ENCODE peak calls at places on chromosome 14, in four cellular contexts. One of them, this sample, is unnamed.

GRCh38 chr14:66401447-66402095 is 84.6 kb upstream of the CCDC196 start:
- DNase-seq in T-helper 1 cell: no peak
- DNase-seq in progenitor cell of endocrine pancreas: no peak
- DNase-seq in AG10803: no peak
- DNase-seq in this sample: no peak

GRCh38 chr14:50366115-50366514 is 30.6 kb downstream of the CDKL1 start:
- DNase-seq in AG10803: no peak
- DNase-seq in progenitor cell of endocrine pancreas: no peak
- DNase-seq in T-helper 1 cell: no peak
- DNase-seq in this sample: no peak

GRCh38 chr14:80974338-80975078 is 19.1 kb downstream of the TSHR start:
- DNase-seq in progenitor cell of endocrine pancreas: no peak
- DNase-seq in T-helper 1 cell: no peak
- DNase-seq in AG10803: peak; percentile 92
- DNase-seq in this sample: no peak

GRCh38 chr14:55661029-55661428 is 81.0 kb downstream of the KTN1 start:
- DNase-seq in progenitor cell of endocrine pancreas: no peak
- DNase-seq in T-helper 1 cell: no peak
- DNase-seq in AG10803: no peak
- DNase-seq in this sample: no peak

GRCh38 chr14:24432259-24433131 is 2.7 kb downstream of the KHNYN start:
- DNase-seq in AG10803: no peak
- DNase-seq in progenitor cell of endocrine pancreas: no peak
- DNase-seq in T-helper 1 cell: no peak
- DNase-seq in this sample: no peak

GRCh38 chr14:89866458-89866857 is 88.1 kb downstream of the EFCAB11 start:
- DNase-seq in AG10803: no peak
- DNase-seq in T-helper 1 cell: no peak
- DNase-seq in progenitor cell of endocrine pancreas: no peak
- DNase-seq in this sample: peak; percentile 55

GRCh38 chr14:100105357-100106169 is 40.3 kb downstream of the EVL start:
- DNase-seq in AG10803: no peak
- DNase-seq in T-helper 1 cell: no peak
- DNase-seq in progenitor cell of endocrine pancreas: no peak
- DNase-seq in this sample: no peak

GRCh38 chr14:28609228-28609828 is 157.3 kb upstream of the FOXG1 start:
- DNase-seq in T-helper 1 cell: no peak
- DNase-seq in AG10803: peak; percentile 0
- DNase-seq in progenitor cell of endocrine pancreas: peak; percentile 53
- DNase-seq in this sample: peak; percentile 33

GRCh38 chr14:102824832-102825231 is 47.6 kb downstream of the TRAF3 start:
- DNase-seq in AG10803: peak; percentile 39
- DNase-seq in T-helper 1 cell: no peak
- DNase-seq in progenitor cell of endocrine pancreas: no peak
- DNase-seq in this sample: peak; percentile 82

GRCh38 chr14:68786491-68787234 is 6.2 kb downstream of the ZFP36L1 start:
- DNase-seq in progenitor cell of endocrine pancreas: no peak
- DNase-seq in AG10803: peak; percentile 92
- DNase-seq in T-helper 1 cell: no peak
- DNase-seq in this sample: peak; percentile 98

GRCh38 chr14:104665092-104665662 is 24.2 kb upstream of the INF2 start:
- DNase-seq in progenitor cell of endocrine pancreas: no peak
- DNase-seq in T-helper 1 cell: no peak
- DNase-seq in AG10803: no peak
- DNase-seq in this sample: no peak

GRCh38 chr14:99080306-99080705 is 191.7 kb downstream of the BCL11B start:
- DNase-seq in T-helper 1 cell: no peak
- DNase-seq in progenitor cell of endocrine pancreas: no peak
- DNase-seq in AG10803: no peak
- DNase-seq in this sample: no peak

This sample was measured in foreskin keratinocyte.